ENCODE peak calls at places on chromosomes 5 and 9, in five cellular contexts. K, I, L, P and Q are unnamed samples.

GRCh38 chr9:14313378-14313940 is 482 bp downstream of the NFIB start:
- DNase-seq in K (no peak), L (no peak), I (no peak), P (no peak), Q (no peak)

GRCh38 chr9:129352157-129352870 is 174.3 kb upstream of the IER5L start:
- DNase-seq in L (no peak), K (no peak), I (no peak), P (no peak), Q (no peak)

GRCh38 chr5:119468286-119468685 is 16.0 kb downstream of the HSD17B4 start:
- DNase-seq in K (no peak), I (no peak), P (no peak), L (no peak), Q (no peak)

GRCh38 chr9:16150501-16150900 is 597.7 kb downstream of the CCDC171 start:
- DNase-seq in L (no peak), K (peak; percentile 58), I (no peak), P (no peak), Q (no peak)

GRCh38 chr9:11235061-11235460 is 622.3 kb upstream of the PTPRD start:
- DNase-seq in L (no peak), P (no peak), I (no peak), K (no peak), Q (no peak)

GRCh38 chr5:68315679-68316271 is 100.2 kb downstream of the PIK3R1 start:
- DNase-seq in L (no peak), I (no peak), K (no peak), P (no peak), Q (no peak)

GRCh38 chr9:77945798-77946197 is 85.8 kb downstream of the GNAQ start:
- DNase-seq in I (no peak), K (no peak), L (no peak), P (no peak), Q (no peak)

GRCh38 chr5:150114102-150114641 is 27.8 kb upstream of the CSF1R start:
- DNase-seq in I (no peak), L (no peak), K (no peak), P (no peak), Q (no peak)

GRCh38 chr9:38196721-38197120 is 127.7 kb upstream of the SHB start:
- DNase-seq in P (no peak), L (no peak), K (no peak), I (no peak), Q (no peak)

GRCh38 chr5:41522193-41522786 is 11.9 kb upstream of the PLCXD3 start:
- DNase-seq in I (no peak), L (no peak), P (no peak), K (no peak), Q (no peak)

GRCh38 chr5:175870820-175871447 is 444 bp upstream of the CPLX2 start:
- DNase-seq in L (no peak), P (no peak), I (no peak), K (no peak), Q (no peak)

GRCh38 chr5:175874462-175875139 is 3.2 kb downstream of the CPLX2 start:
- DNase-seq in I (no peak), L (no peak), P (no peak), K (no peak), Q (no peak)

GRCh38 chr5:175872287-175873089 is 1.1 kb downstream of the CPLX2 start:
- DNase-seq in L (no peak), K (no peak), I (no peak), P (no peak), Q (no peak)

GRCh38 chr5:175876107-175876506 is 4.7 kb downstream of the CPLX2 start:
- DNase-seq in I (no peak), P (no peak), K (no peak), L (no peak), Q (no peak)

DNA sequence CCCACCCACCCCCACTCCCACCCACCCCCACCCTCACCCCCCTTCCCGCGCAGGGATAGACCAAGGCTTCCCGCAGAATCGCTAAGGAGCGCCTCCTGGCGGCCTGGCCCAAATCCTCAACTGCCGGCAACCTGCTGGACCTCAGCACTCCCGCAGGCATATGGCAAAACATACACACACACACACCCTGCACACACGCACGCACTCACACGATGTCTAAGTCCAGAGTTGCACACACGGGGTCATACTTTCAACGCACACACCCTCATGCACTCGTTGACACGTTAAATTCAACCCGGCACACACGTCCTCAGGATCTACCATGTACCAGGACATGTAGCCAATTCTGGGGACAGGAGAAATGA is 1.7 kb downstream of the CPLX2 start:
- DNase-seq in K (no peak), I (no peak), L (no peak), P (no peak), Q (no peak)
- TF ChIP-seq CTCF in K (no peak), I (no peak), L (peak; percentile 23), P (no peak), Q (no peak)

GRCh38 chr9:131349522-131349880 is 44.4 kb upstream of the PRRC2B start:
- DNase-seq in K (no peak), L (no peak), I (no peak), P (no peak), Q (no peak)

GRCh38 chr9:131347376-131348020 is 46.4 kb upstream of the PRRC2B start:
- DNase-seq in L (no peak), P (no peak), I (no peak), K (no peak), Q (no peak)

GRCh38 chr9:131349881-131350563 is 43.9 kb upstream of the PRRC2B start:
- DNase-seq in K (peak; percentile 91), P (peak; percentile 67), L (peak; percentile 65), I (peak; percentile 85), Q (peak; percentile 85)

GRCh38 chr9:131346559-131346958 is 47.3 kb upstream of the PRRC2B start:
- DNase-seq in K (no peak), L (no peak), I (no peak), P (no peak), Q (no peak)

DNA sequence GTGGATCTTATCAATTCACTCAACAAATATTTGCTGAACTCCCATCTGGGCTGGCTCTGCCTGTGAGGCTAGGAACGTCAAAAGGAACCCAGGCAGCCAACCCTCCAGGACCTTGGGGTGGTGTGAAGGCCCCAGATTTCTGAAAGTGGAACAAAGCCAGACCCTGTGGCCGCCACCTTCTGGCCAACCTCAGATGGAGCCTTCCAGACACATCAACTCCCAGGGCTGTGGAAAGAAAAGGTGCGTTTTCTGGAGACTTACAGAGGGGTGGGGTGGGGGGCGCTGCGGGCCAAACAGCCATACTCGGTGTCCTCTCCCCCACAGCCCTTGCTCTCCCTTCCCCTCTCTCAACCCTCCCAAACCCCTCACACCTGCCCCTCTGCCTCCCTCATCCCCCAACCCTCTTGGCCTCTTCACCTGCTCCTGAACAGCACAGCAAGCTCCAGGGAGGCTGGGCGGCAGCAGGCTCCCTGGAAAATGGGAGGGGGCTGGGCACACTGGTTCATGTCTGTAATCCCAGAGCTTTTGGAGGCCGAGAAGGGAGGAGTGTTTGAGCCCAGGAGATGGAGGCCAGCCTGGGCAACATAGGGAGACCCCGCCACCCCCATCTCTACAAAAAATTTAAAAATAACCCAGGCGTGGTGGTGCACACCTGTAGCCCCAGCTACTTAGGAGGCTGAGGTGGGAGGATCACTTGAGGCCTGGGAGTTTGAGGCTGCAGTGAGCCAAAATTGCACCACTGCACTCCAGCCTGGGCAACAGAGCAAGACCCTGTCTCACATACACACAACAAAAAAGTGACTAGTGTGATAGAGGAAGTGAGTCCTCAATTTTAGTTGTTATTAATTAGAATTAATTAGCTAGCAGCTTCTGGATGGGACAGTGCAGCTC is 45.0 kb upstream of the PRRC2B start:
- DNase-seq in I (no peak), L (no peak), K (no peak), P (no peak), Q (no peak)
- TF ChIP-seq CTCF in I (no peak), L (peak; percentile 50), K (no peak), P (no peak), Q (no peak)

GRCh38 chr5:132661231-132662003 is 3.4 kb downstream of the IL13 start:
- DNase-seq in P (no peak), I (no peak), L (no peak), K (no peak), Q (no peak)
- TF ChIP-seq CTCF in P (no peak), I (no peak), L (no peak), K (no peak), Q (no peak)

GRCh38 chr5:147046226-147046625 is 167.7 kb upstream of the PPP2R2B start:
- DNase-seq in I (no peak), P (no peak), L (no peak), K (no peak), Q (no peak)
- TF ChIP-seq CTCF in I (no peak), P (no peak), L (no peak), K (no peak), Q (no peak)

GRCh38 chr5:172147857-172148256 is 40.2 kb downstream of the STK10 start:
- DNase-seq in L (no peak), I (no peak), P (no peak), K (no peak), Q (no peak)
- TF ChIP-seq CTCF in L (no peak), I (no peak), P (no peak), K (no peak), Q (no peak)

GRCh38 chr5:148000036-148000435 is 63.7 kb upstream of the SPINK5 start:
- DNase-seq in I (no peak), P (no peak), K (no peak), L (no peak), Q (no peak)

GRCh38 chr5:148002471-148002870 is 61.3 kb upstream of the SPINK5 start:
- DNase-seq in I (no peak), K (no peak), L (no peak), P (no peak), Q (no peak)

GRCh38 chr5:148011407-148012124 is 52.2 kb upstream of the SPINK5 start:
- DNase-seq in K (no peak), L (no peak), I (no peak), P (no peak), Q (no peak)

GRCh38 chr5:148003226-148003625 is 60.6 kb upstream of the SPINK5 start:
- DNase-seq in P (no peak), I (no peak), L (no peak), K (no peak), Q (no peak)

DNA sequence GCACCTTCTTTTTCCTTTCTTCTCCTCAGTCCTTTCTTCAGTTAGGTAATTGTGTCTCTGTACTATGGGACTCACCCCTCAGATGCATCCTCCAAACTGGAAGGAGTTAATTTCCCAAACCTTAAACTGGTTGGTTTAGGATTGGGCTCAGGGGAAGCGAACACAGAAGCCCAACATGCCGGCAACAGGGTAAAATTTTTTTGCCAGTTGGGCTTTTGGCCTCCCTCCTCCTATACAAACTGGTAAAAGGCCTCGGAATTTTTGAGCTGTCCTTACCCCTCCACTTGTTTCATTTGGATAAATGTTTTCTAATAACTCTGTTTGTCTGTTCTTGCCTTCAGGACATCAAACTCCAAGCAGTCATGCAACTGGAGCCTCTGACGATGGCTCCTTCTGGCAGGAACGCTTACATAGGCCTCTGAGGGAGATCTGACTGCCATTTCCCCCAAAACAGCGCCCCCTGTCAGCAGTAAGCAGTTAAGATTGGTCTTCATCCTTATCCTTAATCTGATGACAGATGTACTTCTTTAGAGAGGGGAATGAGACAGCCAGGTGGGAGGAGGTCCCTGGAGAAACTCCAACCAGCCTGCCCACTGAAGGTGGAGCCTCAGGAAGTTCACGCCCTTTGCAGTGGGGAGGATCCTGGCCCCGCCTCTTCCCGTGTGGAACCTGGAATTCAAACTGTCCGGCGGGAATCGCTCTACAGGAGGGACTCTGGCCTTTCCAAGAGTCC is 57.8 kb upstream of the SPINK5 start:
- DNase-seq in P (no peak), I (no peak), L (no peak), K (no peak), Q (no peak)
- TF ChIP-seq CTCF in P (no peak), I (no peak), L (no peak), K (no peak), Q (no peak)